ENCODE peak calls at places on chromosomes 3 and 15, in six cellular contexts. Z is transverse colon, N is A549, E is AG10803, F is fibroblast of lung, X is fibroblast of the aortic adventitia. Q is an unnamed sample.

GRCh38 chr15:75694241-75695182 is 18.1 kb downstream of the CSPG4 start:
- DNase-seq in Z (peak), N (peak), E (peak), F (peak), X (peak), Q (peak)

GRCh38 chr3:33008282-33008681 is 56.8 kb downstream of the CCR4 start:
- DNase-seq in Z (no peak), N (no peak), E (no peak), F (no peak), X (no peak), Q (no peak)

GRCh38 chr15:65869954-65870871 is 922 bp downstream of the RAB11A start:
- DNase-seq in Z (peak), N (peak), E (peak), F (peak), X (peak), Q (peak)

GRCh38 chr15:71651750-71652186 is 158.6 kb upstream of the NR2E3 start:
- DNase-seq in Z (peak), N (peak), E (peak), F (peak), X (peak), Q (peak)

GRCh38 chr3:72517325-72517724 is 330.9 kb downstream of the SHQ1 start:
- DNase-seq in Z (peak), N (no peak), E (no peak), F (no peak), X (no peak), Q (no peak)

GRCh38 chr3:141877911-141878310 is 1.5 kb downstream of the ATP1B3 start:
- DNase-seq in Z (no peak), N (peak), E (peak), F (peak), X (peak), Q (peak)

GRCh38 chr3:175059788-175060187 is 200.7 kb downstream of the NAALADL2 start:
- DNase-seq in Z (no peak), N (no peak), E (no peak), F (no peak), X (no peak), Q (no peak)

GRCh38 chr15:99930696-99931095 is 197.5 kb upstream of the LYSMD4 start:
- DNase-seq in Z (no peak), N (no peak), E (no peak), F (no peak), X (no peak), Q (no peak)

GRCh38 chr15:48721061-48721810 is 75.7 kb upstream of the FBN1 start:
- DNase-seq in Z (no peak), N (no peak), E (peak), F (peak), X (peak), Q (peak)

GRCh38 chr15:88615303-88616107 is 5.6 kb upstream of the AEN start:
- DNase-seq in Z (peak), N (no peak), E (no peak), F (no peak), X (no peak), Q (no peak)

GRCh38 chr15:88120021-88120420 is 136.5 kb downstream of the NTRK3 start:
- DNase-seq in Z (no peak), N (no peak), E (no peak), F (no peak), X (no peak), Q (no peak)

GRCh38 chr3:171168086-171168485 is 141.6 kb upstream of the SLC2A2 start:
- DNase-seq in Z (no peak), N (peak), E (peak), F (no peak), X (peak), Q (peak)

GRCh38 chr3:155173771-155174170 is 93.7 kb downstream of the MME start:
- DNase-seq in Z (no peak), N (no peak), E (no peak), F (no peak), X (no peak), Q (no peak)

GRCh38 chr3:118550556-118550955 is 484.1 kb downstream of the IGSF11 start:
- DNase-seq in Z (no peak), N (no peak), E (no peak), F (no peak), X (no peak), Q (no peak)

GRCh38 chr15:96270581-96271172 is 59.8 kb upstream of the NR2F2 start:
- DNase-seq in Z (no peak), N (peak), E (peak), F (peak), X (peak), Q (peak)

GRCh38 chr3:4759689-4760312 is 219.4 kb upstream of the BHLHE40 start:
- DNase-seq in Z (no peak), N (no peak), E (no peak), F (no peak), X (no peak), Q (no peak)

GRCh38 chr15:63122002-63122893 is 587 bp downstream of the LACTB start:
- DNase-seq in Z (peak), N (peak), E (peak), F (peak), X (peak), Q (peak)

GRCh38 chr3:193945126-193945525 is 190.8 kb upstream of the HES1 start:
- DNase-seq in Z (no peak), N (no peak), E (no peak), F (no peak), X (peak), Q (no peak)

GRCh38 chr15:84816694-84817460 is at the start of gene ALPK3:
- DNase-seq in Z (peak), N (no peak), E (no peak), F (no peak), X (no peak), Q (no peak)

GRCh38 chr15:75029378-75030022 is 6.1 kb downstream of the PPCDC start:
- DNase-seq in Z (peak), N (peak), E (peak), F (peak), X (peak), Q (peak)

GRCh38 chr15:94023520-94023919 is 207.8 kb upstream of the MCTP2 start:
- DNase-seq in Z (no peak), N (no peak), E (peak), F (no peak), X (peak), Q (peak)

GRCh38 chr3:133576169-133576568 is 2.7 kb downstream of the CDV3 start:
- DNase-seq in Z (no peak), N (no peak), E (no peak), F (no peak), X (peak), Q (no peak)

GRCh38 chr3:7876741-7877297 is 624.8 kb upstream of the LMCD1 start:
- DNase-seq in Z (no peak), N (no peak), E (no peak), F (no peak), X (peak), Q (no peak)

GRCh38 chr15:40847225-40847961 is 3.5 kb downstream of the SPINT1 start:
- DNase-seq in Z (peak), N (peak), E (no peak), F (no peak), X (no peak), Q (no peak)

GRCh38 chr3:155270485-155271342 is 22.8 kb downstream of the STRIT1 start:
- DNase-seq in Z (no peak), N (no peak), E (no peak), F (peak), X (no peak), Q (peak)

GRCh38 chr15:35229085-35229484 is 144.0 kb upstream of the NANOGP8 start:
- DNase-seq in Z (no peak), N (no peak), E (no peak), F (no peak), X (no peak), Q (no peak)

GRCh38 chr15:31397851-31398661 is 71.4 kb downstream of the KLF13 start:
- DNase-seq in Z (no peak), N (no peak), E (no peak), F (no peak), X (no peak), Q (no peak)

GRCh38 chr3:127475975-127476374 is 114.6 kb downstream of the TPRA1 start:
- DNase-seq in Z (no peak), N (no peak), E (no peak), F (no peak), X (no peak), Q (no peak)

GRCh38 chr3:55673764-55674163 is 186.7 kb upstream of the WNT5A start:
- DNase-seq in Z (peak), N (no peak), E (no peak), F (no peak), X (no peak), Q (no peak)

DNA sequence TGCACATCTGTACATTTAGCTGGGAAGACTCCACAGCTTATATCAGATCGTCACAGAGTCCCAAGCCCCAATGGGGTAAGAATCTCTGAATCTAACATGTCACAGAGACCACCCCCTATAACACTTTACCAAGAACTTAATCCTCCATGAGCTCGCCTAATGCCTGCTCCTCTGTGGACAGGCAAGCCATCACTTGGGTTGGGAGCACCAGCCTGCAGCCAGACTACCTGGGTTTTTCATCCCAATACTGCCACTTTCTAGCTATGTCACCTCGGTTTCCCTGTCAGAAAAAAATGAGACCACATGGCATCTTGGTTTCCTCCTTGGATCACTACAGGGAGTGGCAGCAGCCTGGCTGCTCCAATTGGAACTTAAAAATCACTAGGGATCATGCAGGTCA is 277.9 kb upstream of the TLE3 start:
- DNase-seq in Z (no peak), N (no peak), E (no peak), F (no peak), X (no peak), Q (no peak)
- TF ChIP-seq CTCF in Z (no peak), N (no peak), E (no peak), F (no peak), X (no peak), Q (no peak)

GRCh38 chr3:45676248-45677044 is 12.8 kb upstream of the SACM1L start:
- DNase-seq in Z (no peak), N (no peak), E (no peak), F (no peak), X (no peak), Q (no peak)
- H3K4me3 ChIP-seq in Z (no peak), N (no peak), E (no peak), F (no peak), X (no peak), Q (no peak)

DNA sequence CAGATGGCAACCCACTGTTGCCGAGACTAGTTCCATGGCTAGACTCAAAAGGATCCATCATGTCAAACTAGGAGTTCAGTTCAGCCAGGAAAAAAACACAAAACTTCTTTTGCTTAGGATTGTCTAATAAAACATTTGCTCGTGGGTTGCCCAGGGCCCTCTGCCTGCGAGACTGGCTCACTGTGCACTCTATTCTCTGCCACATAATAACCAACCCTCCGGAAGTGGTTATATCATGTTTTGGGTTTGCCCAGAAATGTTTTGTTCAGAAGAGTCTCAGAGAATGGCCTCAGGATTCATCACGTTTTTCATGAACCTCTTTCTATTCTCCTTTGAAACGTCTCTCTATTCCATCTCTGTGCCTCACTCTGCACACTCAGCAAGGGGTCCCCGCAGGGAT is 216.1 kb downstream of the SV2B start:
- DNase-seq in Z (no peak), N (no peak), E (no peak), F (no peak), X (no peak), Q (no peak)
- TF ChIP-seq CTCF in Z (no peak), N (no peak), E (no peak), F (no peak), X (no peak), Q (no peak)

GRCh38 chr3:167736997-167737396 is 1.5 kb downstream of the SERPINI1 start:
- DNase-seq in Z (no peak), N (no peak), E (no peak), F (no peak), X (no peak), Q (no peak)

GRCh38 chr3:167738037-167738436 is 2.5 kb downstream of the SERPINI1 start:
- DNase-seq in Z (no peak), N (no peak), E (no peak), F (no peak), X (no peak), Q (no peak)

GRCh38 chr3:167735233-167736107 is at the start of gene SERPINI1:
- DNase-seq in Z (peak), N (peak), E (peak), F (peak), X (peak), Q (peak)

GRCh38 chr3:167734498-167735232 is at the start of gene PDCD10:
- DNase-seq in Z (peak), N (peak), E (peak), F (peak), X (peak), Q (peak)

GRCh38 chr3:167736264-167736787 is 805 bp downstream of the SERPINI1 start:
- DNase-seq in Z (no peak), N (no peak), E (no peak), F (no peak), X (no peak), Q (no peak)
- H3K4me3 ChIP-seq in Z (peak), N (peak), E (peak), F (peak), X (peak), Q (peak)

GRCh38 chr3:189188466-189188865 is 16.7 kb downstream of the TPRG1 start:
- DNase-seq in Z (no peak), N (no peak), E (no peak), F (no peak), X (peak), Q (no peak)

GRCh38 chr3:189186093-189186492 is 14.3 kb downstream of the TPRG1 start:
- DNase-seq in Z (no peak), N (no peak), E (peak), F (peak), X (peak), Q (peak)

DNA sequence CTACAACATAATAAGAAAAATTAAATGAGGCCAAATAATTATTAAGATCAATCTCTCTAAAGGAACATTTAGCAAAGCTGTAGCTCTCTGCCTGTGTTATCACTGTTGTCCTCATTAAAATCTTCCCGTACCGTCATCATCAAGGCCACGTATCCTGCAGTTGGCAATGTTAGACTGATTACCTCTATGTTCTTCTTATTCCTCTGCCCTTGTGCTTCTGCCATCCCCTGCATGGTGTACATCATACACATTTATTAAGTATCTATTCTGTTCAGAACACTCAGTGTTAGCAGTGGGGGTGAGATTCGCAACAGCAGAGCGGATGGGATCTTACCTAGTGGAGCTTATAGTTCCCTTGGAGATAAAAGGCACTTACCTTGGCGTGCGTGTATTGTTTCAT is 12.8 kb downstream of the TPRG1 start:
- DNase-seq in Z (no peak), N (no peak), E (no peak), F (no peak), X (no peak), Q (no peak)
- TF ChIP-seq CTCF in Z (no peak), N (no peak), E (no peak), F (no peak), X (no peak), Q (no peak)

Q was measured in fibroblast of mammary gland.